ENCODE peak calls at places on chromosomes 2 and 18, in five cellular contexts. F, D, S, Y and O are unnamed samples.

GRCh38 chr2:33666879-33667278 is 67.8 kb upstream of the FAM98A start:
- DNase-seq in F (no peak), D (no peak), S (no peak), Y (no peak), O (no peak)

GRCh38 chr2:55268288-55268906 is 634 bp downstream of the MTIF2 start:
- DNase-seq in F (no peak), D (no peak), S (no peak), Y (no peak), O (no peak)

GRCh38 chr18:78721986-78722385 is 257.6 kb upstream of the SALL3 start:
- DNase-seq in F (no peak), D (no peak), S (no peak), Y (no peak), O (no peak)

GRCh38 chr2:234136461-234136860 is 86.0 kb downstream of the SPP2 start:
- DNase-seq in F (no peak), D (no peak), S (no peak), Y (peak), O (no peak)

GRCh38 chr18:46243095-46243494 is 138.9 kb downstream of the HAUS1 start:
- DNase-seq in F (no peak), D (no peak), S (no peak), Y (no peak), O (no peak)

GRCh38 chr18:80112623-80113248 is 3.7 kb downstream of the ADNP2 start:
- DNase-seq in F (no peak), D (no peak), S (no peak), Y (no peak), O (no peak)

GRCh38 chr2:230441188-230441897 is 25.3 kb downstream of the SP100 start:
- DNase-seq in F (no peak), D (no peak), S (no peak), Y (no peak), O (no peak)

GRCh38 chr2:85504434-85505261 is 34.3 kb upstream of the MAT2A start:
- DNase-seq in F (peak), D (no peak), S (peak), Y (no peak), O (no peak)

GRCh38 chr2:217709496-217710217 is 293.1 kb downstream of the TNS1 start:
- DNase-seq in F (no peak), D (no peak), S (no peak), Y (no peak), O (no peak)

GRCh38 chr2:237723023-237723422 is 75.6 kb upstream of the RBM44 start:
- DNase-seq in F (no peak), D (no peak), S (no peak), Y (no peak), O (no peak)

GRCh38 chr2:72862239-72862988 is 24.8 kb upstream of the SPR start:
- DNase-seq in F (peak), D (peak), S (peak), Y (peak), O (peak)
- H3K4me3 ChIP-seq in F (peak), D (peak), S (peak), Y (peak), O (peak)

GRCh38 chr2:128388414-128389032 is 69.9 kb upstream of the HS6ST1 start:
- DNase-seq in F (no peak), D (peak), S (no peak), Y (peak), O (no peak)

GRCh38 chr2:128384956-128385355 is 66.3 kb upstream of the HS6ST1 start:
- DNase-seq in F (no peak), D (peak), S (no peak), Y (no peak), O (no peak)

GRCh38 chr2:128384446-128384845 is 65.8 kb upstream of the HS6ST1 start:
- DNase-seq in F (no peak), D (peak), S (no peak), Y (peak), O (no peak)

GRCh38 chr2:128385365-128385764 is 66.7 kb upstream of the HS6ST1 start:
- DNase-seq in F (no peak), D (peak), S (no peak), Y (no peak), O (no peak)

DNA sequence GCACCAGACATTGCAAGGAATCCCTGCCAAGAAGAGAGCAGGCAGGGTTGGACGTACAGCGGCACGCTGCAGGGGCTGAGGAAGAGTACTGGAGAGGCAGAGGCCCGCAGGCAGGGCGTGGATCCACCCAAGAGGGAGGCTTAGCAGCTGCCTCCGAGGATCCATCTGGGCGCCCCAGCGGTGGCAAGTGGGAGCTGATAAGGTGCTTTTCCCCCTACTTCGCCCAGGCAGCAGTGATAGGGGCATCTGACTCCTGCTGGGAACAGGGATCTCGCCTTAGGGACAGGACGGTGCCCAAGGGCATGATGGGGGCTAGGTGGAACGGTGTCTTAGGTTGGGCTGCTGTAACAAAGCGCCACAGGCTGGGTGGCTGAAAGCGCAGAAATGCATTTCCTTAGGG is 67.4 kb upstream of the HS6ST1 start:
- DNase-seq in F (no peak), D (peak), S (no peak), Y (no peak), O (no peak)
- TF ChIP-seq CTCF in F (no peak), D (no peak), S (no peak), Y (no peak), O (no peak)

DNA sequence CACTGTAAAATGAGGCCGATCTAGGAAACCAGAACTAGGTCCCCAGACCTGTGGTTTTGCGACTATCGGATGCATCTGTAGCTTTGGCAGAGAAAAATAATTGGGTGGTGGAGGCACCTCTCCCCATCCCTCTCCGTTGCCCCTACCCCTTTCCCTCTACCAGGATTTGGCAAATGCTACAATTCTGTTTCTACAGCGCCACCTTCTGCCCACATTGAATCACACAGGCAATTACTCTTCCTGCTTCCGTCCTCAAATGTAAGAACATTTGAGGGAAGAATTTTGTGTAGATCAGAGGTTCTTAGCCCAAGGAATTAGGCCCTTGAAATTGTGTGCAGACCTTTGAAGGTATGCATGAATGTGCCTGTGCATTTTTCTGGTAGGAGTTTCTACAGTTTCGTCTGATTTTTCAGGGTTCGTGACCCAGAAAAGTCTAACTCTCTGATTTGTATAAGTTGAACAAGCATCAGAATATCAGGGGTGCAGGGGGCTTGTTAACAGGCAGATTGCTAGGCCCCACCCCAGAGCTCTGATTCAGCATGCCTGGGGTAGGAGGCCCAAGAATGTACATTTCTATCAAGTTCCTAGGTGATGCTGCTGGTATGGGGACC is 11.2 kb downstream of the ATP6V1B1 start:
- DNase-seq in F (no peak), D (no peak), S (peak), Y (peak), O (peak)
- H3K4me3 ChIP-seq in F (no peak), D (no peak), S (peak), Y (no peak), O (no peak)

DNA sequence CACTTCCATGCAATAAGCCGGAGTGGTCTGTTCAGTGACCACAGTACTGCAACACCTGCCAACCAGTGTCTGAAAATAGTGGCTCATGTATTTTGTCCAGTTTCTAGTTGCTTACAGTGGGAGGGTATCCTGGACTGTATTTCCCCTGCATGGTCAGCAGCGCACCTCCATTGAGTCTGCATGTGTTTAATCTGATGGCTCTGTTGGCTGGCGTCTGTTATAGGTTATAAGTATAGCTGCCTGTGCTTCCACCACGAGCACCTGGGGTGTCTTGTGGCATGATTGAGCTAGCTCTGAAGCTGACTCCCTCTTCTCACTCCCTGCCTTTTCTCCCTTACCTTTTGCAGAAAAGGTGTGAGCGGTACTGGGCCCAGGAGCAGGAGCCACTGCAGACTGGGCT is 12.9 kb downstream of the PTPN18 start:
- DNase-seq in F (no peak), D (no peak), S (no peak), Y (no peak), O (no peak)
- TF ChIP-seq CTCF in F (no peak), D (no peak), S (no peak), Y (no peak), O (no peak)

GRCh38 chr2:118853647-118854367 is 6.4 kb upstream of the EN1 start:
- DNase-seq in F (no peak), D (no peak), S (no peak), Y (peak), O (no peak)

GRCh38 chr2:118856330-118856977 is 9.0 kb upstream of the EN1 start:
- DNase-seq in F (no peak), D (no peak), S (no peak), Y (peak), O (no peak)

GRCh38 chr2:118854507-118855300 is 7.3 kb upstream of the EN1 start:
- DNase-seq in F (no peak), D (no peak), S (no peak), Y (peak), O (no peak)

GRCh38 chr2:118856978-118857676 is 9.7 kb upstream of the EN1 start:
- DNase-seq in F (no peak), D (no peak), S (no peak), Y (peak), O (no peak)

DNA sequence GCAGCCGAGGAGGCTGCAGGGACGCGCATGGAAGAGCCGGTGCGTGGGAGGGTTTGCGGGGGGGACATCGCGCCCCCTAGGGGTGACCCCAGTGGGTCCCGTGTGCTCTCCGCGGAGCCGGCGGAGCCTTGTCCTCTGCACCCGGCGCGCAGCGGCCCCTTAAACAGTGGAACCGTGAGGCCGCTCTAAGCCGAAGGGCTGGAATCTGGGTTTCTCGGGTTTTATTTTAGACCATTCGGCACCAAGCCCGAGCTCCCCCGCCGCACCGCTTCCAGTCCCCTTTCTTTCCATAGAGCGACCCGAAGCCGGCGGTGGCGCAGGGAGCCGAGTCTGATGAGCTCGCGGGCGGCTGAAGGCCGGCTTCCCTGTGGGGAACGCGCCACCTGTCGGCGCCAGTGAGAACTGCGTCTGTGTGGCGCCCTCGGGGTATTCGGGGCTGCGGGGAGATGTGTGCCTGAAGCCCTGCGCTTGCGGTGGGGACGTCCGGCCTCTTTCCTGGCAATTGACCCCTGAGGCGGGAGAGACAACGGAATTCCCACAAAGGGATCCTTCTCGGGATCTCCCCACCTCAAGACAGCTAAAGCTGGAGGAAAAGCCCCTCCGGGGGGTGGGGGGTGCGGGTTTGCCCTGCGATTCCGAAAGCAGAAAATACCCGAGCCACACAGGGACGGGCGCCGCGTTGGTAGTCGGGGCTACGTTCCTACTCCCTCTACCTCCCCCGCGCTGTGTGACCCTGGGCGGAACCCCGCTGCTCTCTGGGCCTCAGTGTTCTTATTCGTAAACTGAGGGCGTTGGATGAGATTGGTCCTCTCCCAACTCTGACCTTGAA is 8.2 kb upstream of the EN1 start:
- DNase-seq in F (peak), D (peak), S (peak), Y (peak), O (peak)
- H3K4me3 ChIP-seq in F (peak), D (peak), S (peak), Y (peak), O (peak)

DNA sequence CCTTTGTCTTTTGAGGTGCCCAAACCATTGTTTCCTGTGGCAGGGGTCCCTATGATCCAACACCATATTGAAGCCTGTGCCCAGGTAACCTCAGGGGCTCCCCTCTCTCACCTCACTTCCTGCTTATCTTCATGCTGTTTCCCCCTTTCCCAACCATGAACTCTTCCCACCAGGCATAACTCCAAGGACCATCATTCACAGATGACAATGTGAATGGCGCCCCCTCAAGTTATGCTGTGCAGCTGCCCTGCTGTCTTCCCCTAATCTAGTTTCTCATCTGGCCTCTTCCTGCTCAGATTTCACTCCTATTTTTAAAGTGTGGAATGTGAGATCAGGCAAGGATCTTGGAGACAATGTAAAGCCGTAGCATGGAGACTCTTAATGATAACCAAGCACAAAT is 1.4 kb downstream of the GMPPA start:
- DNase-seq in F (no peak), D (no peak), S (no peak), Y (no peak), O (no peak)
- TF ChIP-seq CTCF in F (no peak), D (no peak), S (peak), Y (peak), O (no peak)

GRCh38 chr2:13353083-13353482 is 636.3 kb downstream of the TRIB2 start:
- DNase-seq in F (no peak), D (no peak), S (no peak), Y (no peak), O (no peak)
- H3K4me3 ChIP-seq in F (no peak), D (no peak), S (no peak), Y (no peak), O (no peak)

GRCh38 chr2:170531876-170532275 is 183.3 kb upstream of the SP5 start:
- DNase-seq in F (no peak), D (no peak), S (no peak), Y (no peak), O (no peak)

GRCh38 chr2:170533156-170533555 is 182.0 kb upstream of the SP5 start:
- DNase-seq in F (no peak), D (no peak), S (no peak), Y (no peak), O (no peak)

GRCh38 chr2:170525566-170525900 is 189.6 kb upstream of the SP5 start:
- DNase-seq in F (peak), D (peak), S (peak), Y (peak), O (peak)

GRCh38 chr2:170530803-170531564 is 184.2 kb upstream of the SP5 start:
- DNase-seq in F (no peak), D (no peak), S (no peak), Y (peak), O (no peak)

DNA sequence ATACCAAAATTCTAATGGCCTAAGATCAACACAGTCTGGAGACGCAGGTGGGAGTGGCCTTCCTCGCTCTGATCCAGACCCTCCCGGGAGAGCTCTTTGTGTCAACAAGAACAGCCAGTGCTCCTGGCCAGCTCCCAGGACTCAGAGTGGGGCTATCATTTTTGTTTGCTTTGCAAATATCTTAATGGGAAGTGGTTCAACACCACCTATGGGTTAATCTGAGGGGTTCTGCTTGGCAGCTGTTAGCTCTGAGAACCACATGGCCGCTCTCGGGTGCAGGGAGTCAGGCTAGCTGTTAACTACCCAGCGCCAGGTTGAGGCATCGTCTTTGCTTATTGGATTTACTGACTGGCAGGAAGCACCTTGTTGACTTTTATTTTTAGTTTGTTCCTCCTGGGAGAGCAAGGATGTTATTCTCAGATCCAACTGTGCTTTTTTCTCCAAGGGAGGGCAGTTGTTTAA is 184.8 kb upstream of the SP5 start:
- DNase-seq in F (peak), D (peak), S (no peak), Y (peak), O (peak)
- TF ChIP-seq CTCF in F (no peak), D (no peak), S (no peak), Y (peak), O (no peak)

GRCh38 chr2:7880126-7880525 is 801.7 kb upstream of the ID2 start:
- DNase-seq in F (no peak), D (no peak), S (no peak), Y (peak), O (no peak)

GRCh38 chr2:7881456-7881855 is 800.4 kb upstream of the ID2 start:
- DNase-seq in F (no peak), D (no peak), S (no peak), Y (peak), O (no peak)

GRCh38 chr2:7881038-7881437 is 800.8 kb upstream of the ID2 start:
- DNase-seq in F (no peak), D (no peak), S (no peak), Y (no peak), O (no peak)

GRCh38 chr2:7880561-7880960 is 801.3 kb upstream of the ID2 start:
- DNase-seq in F (no peak), D (no peak), S (no peak), Y (peak), O (no peak)

GRCh38 chr2:7878786-7879515 is 802.9 kb upstream of the ID2 start:
- DNase-seq in F (no peak), D (no peak), S (no peak), Y (peak), O (no peak)
- H3K4me3 ChIP-seq in F (no peak), D (no peak), S (no peak), Y (peak), O (no peak)

GRCh38 chr2:74179063-74179865 is 585 bp upstream of the MOB1A start:
- DNase-seq in F (no peak), D (no peak), S (no peak), Y (no peak), O (no peak)
- TF ChIP-seq CTCF in F (peak), D (peak), S (no peak), Y (peak), O (peak)